ENCODE peak calls at places on chromosomes 3 and 15, in seven cellular contexts. One of them, this sample, is unnamed.

GRCh38 chr3:177236704-177237103 is 39.4 kb upstream of the TBL1XR1 start:
- DNase-seq in IMR-90: peak
- DNase-seq in neuronal stem cell: no peak
- DNase-seq in H1: no peak
- DNase-seq in H9: no peak
- DNase-seq in mesenchymal stem cell: peak
- DNase-seq in trophoblast cell: no peak
- DNase-seq in this sample: no peak

GRCh38 chr3:23685484-23686258 is 120.1 kb upstream of the UBE2E1 start:
- DNase-seq in IMR-90: peak
- DNase-seq in neuronal stem cell: no peak
- DNase-seq in H1: no peak
- DNase-seq in H9: no peak
- DNase-seq in mesenchymal stem cell: peak
- DNase-seq in trophoblast cell: peak
- DNase-seq in this sample: no peak

GRCh38 chr3:187889106-187889505 is 143.8 kb upstream of the BCL6 start:
- DNase-seq in IMR-90: no peak
- DNase-seq in neuronal stem cell: no peak
- DNase-seq in H1: no peak
- DNase-seq in H9: no peak
- DNase-seq in mesenchymal stem cell: no peak
- DNase-seq in trophoblast cell: no peak
- DNase-seq in this sample: no peak

GRCh38 chr3:114103181-114103580 is 46.6 kb downstream of the QTRT2 start:
- DNase-seq in IMR-90: no peak
- DNase-seq in neuronal stem cell: no peak
- DNase-seq in H1: peak
- DNase-seq in H9: peak
- DNase-seq in mesenchymal stem cell: no peak
- DNase-seq in trophoblast cell: no peak
- DNase-seq in this sample: no peak

GRCh38 chr15:66785637-66786036 is 83.6 kb downstream of the SMAD6 start:
- DNase-seq in IMR-90: peak
- DNase-seq in neuronal stem cell: no peak
- DNase-seq in H1: no peak
- DNase-seq in H9: no peak
- DNase-seq in mesenchymal stem cell: peak
- DNase-seq in trophoblast cell: no peak
- DNase-seq in this sample: no peak

GRCh38 chr3:57659810-57660439 is 33.0 kb downstream of the DENND6A start:
- DNase-seq in IMR-90: no peak
- DNase-seq in neuronal stem cell: no peak
- DNase-seq in H1: no peak
- DNase-seq in H9: no peak
- DNase-seq in mesenchymal stem cell: no peak
- DNase-seq in trophoblast cell: no peak
- DNase-seq in this sample: peak

GRCh38 chr3:128649264-128649663 is 1.4 kb downstream of the RPN1 start:
- DNase-seq in IMR-90: no peak
- DNase-seq in neuronal stem cell: no peak
- DNase-seq in H1: no peak
- DNase-seq in H9: no peak
- DNase-seq in mesenchymal stem cell: no peak
- DNase-seq in trophoblast cell: no peak
- DNase-seq in this sample: no peak

GRCh38 chr15:66955871-66956585 is 109.4 kb upstream of the SMAD3 start:
- DNase-seq in IMR-90: peak
- DNase-seq in neuronal stem cell: no peak
- DNase-seq in H1: no peak
- DNase-seq in H9: no peak
- DNase-seq in mesenchymal stem cell: peak
- DNase-seq in trophoblast cell: peak
- DNase-seq in this sample: peak

GRCh38 chr3:154095832-154096421 is 25.3 kb upstream of the ARHGEF26 start:
- DNase-seq in IMR-90: peak
- DNase-seq in neuronal stem cell: no peak
- DNase-seq in H1: no peak
- DNase-seq in H9: no peak
- DNase-seq in mesenchymal stem cell: peak
- DNase-seq in trophoblast cell: peak
- DNase-seq in this sample: no peak

GRCh38 chr3:184448321-184449160 is 68.7 kb downstream of the CHRD start:
- DNase-seq in IMR-90: peak
- DNase-seq in neuronal stem cell: no peak
- DNase-seq in H1: no peak
- DNase-seq in H9: no peak
- DNase-seq in mesenchymal stem cell: peak
- DNase-seq in trophoblast cell: peak
- DNase-seq in this sample: peak

GRCh38 chr3:134640872-134641470 is 9.9 kb downstream of the KY start:
- DNase-seq in IMR-90: peak
- DNase-seq in neuronal stem cell: peak
- DNase-seq in H1: peak
- DNase-seq in H9: peak
- DNase-seq in mesenchymal stem cell: peak
- DNase-seq in trophoblast cell: peak
- DNase-seq in this sample: peak

GRCh38 chr3:171824076-171824475 is 13.8 kb upstream of the PLD1 start:
- DNase-seq in IMR-90: no peak
- DNase-seq in neuronal stem cell: no peak
- DNase-seq in H1: no peak
- DNase-seq in H9: no peak
- DNase-seq in mesenchymal stem cell: no peak
- DNase-seq in trophoblast cell: peak
- DNase-seq in this sample: no peak

GRCh38 chr15:68463996-68464395 is 32.0 kb upstream of the ITGA11 start:
- DNase-seq in IMR-90: no peak
- DNase-seq in neuronal stem cell: no peak
- DNase-seq in H1: no peak
- DNase-seq in H9: no peak
- DNase-seq in mesenchymal stem cell: peak
- DNase-seq in trophoblast cell: peak
- DNase-seq in this sample: no peak

GRCh38 chr3:10380906-10381795 is 60.2 kb upstream of the SEC13 start:
- DNase-seq in IMR-90: no peak
- DNase-seq in neuronal stem cell: no peak
- DNase-seq in H1: no peak
- DNase-seq in H9: no peak
- DNase-seq in mesenchymal stem cell: no peak
- DNase-seq in trophoblast cell: no peak
- DNase-seq in this sample: no peak

GRCh38 chr3:104437891-104438290 is 928.8 kb upstream of the ALCAM start:
- DNase-seq in IMR-90: peak
- DNase-seq in neuronal stem cell: no peak
- DNase-seq in H1: no peak
- DNase-seq in H9: no peak
- DNase-seq in mesenchymal stem cell: no peak
- DNase-seq in trophoblast cell: peak
- DNase-seq in this sample: peak

GRCh38 chr3:75906555-75907112 is 121.3 kb upstream of the ZNF717 start:
- DNase-seq in IMR-90: peak
- DNase-seq in neuronal stem cell: peak
- DNase-seq in H1: peak
- DNase-seq in H9: peak
- DNase-seq in mesenchymal stem cell: peak
- DNase-seq in trophoblast cell: no peak
- DNase-seq in this sample: peak

GRCh38 chr15:39486546-39487081 is 94.3 kb upstream of the THBS1 start:
- DNase-seq in IMR-90: peak
- DNase-seq in neuronal stem cell: no peak
- DNase-seq in H1: no peak
- DNase-seq in H9: no peak
- DNase-seq in mesenchymal stem cell: peak
- DNase-seq in trophoblast cell: no peak
- DNase-seq in this sample: no peak

GRCh38 chr3:11195721-11196332 is 41.5 kb downstream of the HRH1 start:
- DNase-seq in IMR-90: peak
- DNase-seq in neuronal stem cell: no peak
- DNase-seq in H1: no peak
- DNase-seq in H9: peak
- DNase-seq in mesenchymal stem cell: peak
- DNase-seq in trophoblast cell: no peak
- DNase-seq in this sample: peak

GRCh38 chr15:40320931-40321371 is 2.5 kb upstream of the INAFM2 start:
- DNase-seq in IMR-90: peak
- DNase-seq in neuronal stem cell: no peak
- DNase-seq in H1: no peak
- DNase-seq in H9: no peak
- DNase-seq in mesenchymal stem cell: peak
- DNase-seq in trophoblast cell: peak
- DNase-seq in this sample: peak

GRCh38 chr3:126491221-126492013 is 15.7 kb upstream of the ZXDC start:
- DNase-seq in IMR-90: no peak
- DNase-seq in neuronal stem cell: no peak
- DNase-seq in H1: no peak
- DNase-seq in H9: no peak
- DNase-seq in mesenchymal stem cell: no peak
- DNase-seq in trophoblast cell: no peak
- DNase-seq in this sample: no peak

GRCh38 chr3:71690222-71690821 is 34.9 kb downstream of the EIF4E3 start:
- DNase-seq in IMR-90: peak
- DNase-seq in neuronal stem cell: no peak
- DNase-seq in H1: no peak
- DNase-seq in H9: no peak
- DNase-seq in mesenchymal stem cell: peak
- DNase-seq in trophoblast cell: no peak
- DNase-seq in this sample: peak

GRCh38 chr3:128324911-128325592 is 141.6 kb downstream of the DNAJB8 start:
- DNase-seq in IMR-90: no peak
- DNase-seq in neuronal stem cell: no peak
- DNase-seq in H1: peak
- DNase-seq in H9: peak
- DNase-seq in mesenchymal stem cell: no peak
- DNase-seq in trophoblast cell: no peak
- DNase-seq in this sample: no peak

GRCh38 chr3:175386630-175387029 is 527.5 kb downstream of the NAALADL2 start:
- DNase-seq in IMR-90: peak
- DNase-seq in neuronal stem cell: no peak
- DNase-seq in H1: no peak
- DNase-seq in H9: no peak
- DNase-seq in mesenchymal stem cell: peak
- DNase-seq in trophoblast cell: peak
- DNase-seq in this sample: peak

GRCh38 chr3:55514962-55515361 is 27.9 kb upstream of the WNT5A start:
- DNase-seq in IMR-90: no peak
- DNase-seq in neuronal stem cell: no peak
- DNase-seq in H1: no peak
- DNase-seq in H9: no peak
- DNase-seq in mesenchymal stem cell: no peak
- DNase-seq in trophoblast cell: no peak
- DNase-seq in this sample: no peak
- H2AK5ac ChIP-seq in IMR-90: no peak
- H2AK5ac ChIP-seq in neuronal stem cell: no peak
- H2AK5ac ChIP-seq in H1: no peak
- H2AK5ac ChIP-seq in H9: no peak
- H2AK5ac ChIP-seq in mesenchymal stem cell: no peak
- H2AK5ac ChIP-seq in trophoblast cell: no peak
- H2AK5ac ChIP-seq in this sample: no peak

GRCh38 chr3:130288670-130289069 is 56.8 kb upstream of the COL6A5 start:
- DNase-seq in IMR-90: no peak
- DNase-seq in neuronal stem cell: no peak
- DNase-seq in H1: no peak
- DNase-seq in H9: no peak
- DNase-seq in mesenchymal stem cell: no peak
- DNase-seq in trophoblast cell: no peak
- DNase-seq in this sample: no peak
- H2AK5ac ChIP-seq in IMR-90: no peak
- H2AK5ac ChIP-seq in neuronal stem cell: no peak
- H2AK5ac ChIP-seq in H1: no peak
- H2AK5ac ChIP-seq in H9: no peak
- H2AK5ac ChIP-seq in mesenchymal stem cell: no peak
- H2AK5ac ChIP-seq in trophoblast cell: no peak
- H2AK5ac ChIP-seq in this sample: no peak

GRCh38 chr15:64825431-64826294 is at the start of gene PIF1:
- DNase-seq in IMR-90: peak
- DNase-seq in neuronal stem cell: peak
- DNase-seq in H1: peak
- DNase-seq in H9: peak
- DNase-seq in mesenchymal stem cell: peak
- DNase-seq in trophoblast cell: peak
- DNase-seq in this sample: peak

GRCh38 chr15:64828985-64829384 is 3.5 kb upstream of the PIF1 start:
- DNase-seq in IMR-90: peak
- DNase-seq in neuronal stem cell: no peak
- DNase-seq in H1: no peak
- DNase-seq in H9: no peak
- DNase-seq in mesenchymal stem cell: no peak
- DNase-seq in trophoblast cell: peak
- DNase-seq in this sample: no peak

GRCh38 chr15:64825081-64825430 is 391 bp downstream of the PIF1 start:
- DNase-seq in IMR-90: no peak
- DNase-seq in neuronal stem cell: no peak
- DNase-seq in H1: no peak
- DNase-seq in H9: no peak
- DNase-seq in mesenchymal stem cell: no peak
- DNase-seq in trophoblast cell: no peak
- DNase-seq in this sample: no peak
- H2AK5ac ChIP-seq in IMR-90: peak
- H2AK5ac ChIP-seq in neuronal stem cell: no peak
- H2AK5ac ChIP-seq in H1: peak
- H2AK5ac ChIP-seq in H9: no peak
- H2AK5ac ChIP-seq in mesenchymal stem cell: no peak
- H2AK5ac ChIP-seq in trophoblast cell: no peak
- H2AK5ac ChIP-seq in this sample: peak

GRCh38 chr3:48371651-48372376 is at the start of gene FBXW12:
- DNase-seq in IMR-90: no peak
- DNase-seq in neuronal stem cell: no peak
- DNase-seq in H1: no peak
- DNase-seq in H9: no peak
- DNase-seq in mesenchymal stem cell: no peak
- DNase-seq in trophoblast cell: no peak
- DNase-seq in this sample: no peak

GRCh38 chr3:48372862-48373435 is 930 bp downstream of the FBXW12 start:
- DNase-seq in IMR-90: no peak
- DNase-seq in neuronal stem cell: no peak
- DNase-seq in H1: no peak
- DNase-seq in H9: no peak
- DNase-seq in mesenchymal stem cell: no peak
- DNase-seq in trophoblast cell: no peak
- DNase-seq in this sample: peak

GRCh38 chr3:48369685-48370329 is 2.2 kb upstream of the FBXW12 start:
- DNase-seq in IMR-90: no peak
- DNase-seq in neuronal stem cell: no peak
- DNase-seq in H1: no peak
- DNase-seq in H9: no peak
- DNase-seq in mesenchymal stem cell: no peak
- DNase-seq in trophoblast cell: no peak
- DNase-seq in this sample: no peak

GRCh38 chr3:48370330-48370708 is 1.7 kb upstream of the FBXW12 start:
- DNase-seq in IMR-90: no peak
- DNase-seq in neuronal stem cell: no peak
- DNase-seq in H1: no peak
- DNase-seq in H9: no peak
- DNase-seq in mesenchymal stem cell: no peak
- DNase-seq in trophoblast cell: no peak
- DNase-seq in this sample: no peak

DNA sequence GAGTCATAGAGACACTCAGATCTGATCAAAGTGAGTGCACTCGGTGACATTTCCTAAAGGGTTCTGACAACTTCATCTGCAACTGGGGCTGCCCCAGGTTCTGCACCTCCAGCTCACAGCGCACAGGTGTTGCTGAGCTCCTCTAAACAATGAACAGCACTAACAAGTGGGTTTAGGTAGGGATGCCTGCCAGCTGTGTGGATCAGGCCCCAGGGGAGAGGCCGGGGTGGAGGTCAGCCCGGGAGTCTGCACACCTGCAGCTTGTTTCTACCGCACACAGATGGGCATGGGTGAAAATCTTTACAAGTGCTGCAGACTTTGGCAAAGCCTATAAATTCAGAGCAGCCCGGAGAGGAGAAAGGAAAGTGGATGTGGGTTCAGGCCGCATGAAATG is 355 bp downstream of the FBXW12 start:
- DNase-seq in IMR-90: no peak
- DNase-seq in neuronal stem cell: no peak
- DNase-seq in H1: no peak
- DNase-seq in H9: no peak
- DNase-seq in mesenchymal stem cell: no peak
- DNase-seq in trophoblast cell: no peak
- DNase-seq in this sample: no peak
- H2AK5ac ChIP-seq in IMR-90: no peak
- H2AK5ac ChIP-seq in neuronal stem cell: no peak
- H2AK5ac ChIP-seq in H1: no peak
- H2AK5ac ChIP-seq in H9: no peak
- H2AK5ac ChIP-seq in mesenchymal stem cell: no peak
- H2AK5ac ChIP-seq in trophoblast cell: no peak
- H2AK5ac ChIP-seq in this sample: no peak

This sample was measured in mesendoderm.